ENCODE peak calls at places on chromosome 20, in ten cellular contexts. One of them, this sample, is unnamed.

GRCh38 chr20:46011631-46012482 is 3.1 kb downstream of the MMP9 start:
- DNase-seq in RWPE1: no peak
- DNase-seq in fibroblast of lung: peak; percentile 21
- DNase-seq in GM03348: no peak
- DNase-seq in astrocyte of the spinal cord: no peak
- DNase-seq in NCI-H1092 treated with DMSO at 0.1 percent for 48 hours: no peak
- DNase-seq in Calu3: peak; percentile 49
- DNase-seq in NCI-H774: no peak
- DNase-seq in DND-41: peak; percentile 50
- DNase-seq in GM06990: peak; percentile 35
- DNase-seq in this sample: no peak

GRCh38 chr20:57129303-57129702 is 137.1 kb downstream of the BMP7 start:
- DNase-seq in RWPE1: no peak
- DNase-seq in fibroblast of lung: no peak
- DNase-seq in GM03348: no peak
- DNase-seq in astrocyte of the spinal cord: no peak
- DNase-seq in NCI-H1092 treated with DMSO at 0.1 percent for 48 hours: no peak
- DNase-seq in Calu3: no peak
- DNase-seq in NCI-H774: no peak
- DNase-seq in DND-41: no peak
- DNase-seq in GM06990: no peak
- DNase-seq in this sample: no peak

GRCh38 chr20:62951896-62952372 is 575 bp upstream of the SLC17A9 start:
- DNase-seq in RWPE1: no peak
- DNase-seq in fibroblast of lung: no peak
- DNase-seq in GM03348: no peak
- DNase-seq in astrocyte of the spinal cord: no peak
- DNase-seq in NCI-H1092 treated with DMSO at 0.1 percent for 48 hours: no peak
- DNase-seq in Calu3: no peak
- DNase-seq in NCI-H774: no peak
- DNase-seq in DND-41: no peak
- DNase-seq in GM06990: no peak
- DNase-seq in this sample: no peak

GRCh38 chr20:62616728-62617621 is 25.3 kb upstream of the SLCO4A1 start:
- DNase-seq in RWPE1: peak; percentile 87
- DNase-seq in fibroblast of lung: peak; percentile 60
- DNase-seq in GM03348: peak; percentile 91
- DNase-seq in astrocyte of the spinal cord: peak; percentile 45
- DNase-seq in NCI-H1092 treated with DMSO at 0.1 percent for 48 hours: peak; percentile 31
- DNase-seq in Calu3: peak; percentile 92
- DNase-seq in NCI-H774: no peak
- DNase-seq in DND-41: peak; percentile 72
- DNase-seq in GM06990: peak; percentile 80
- DNase-seq in this sample: peak; percentile 58

GRCh38 chr20:13102689-13103088 is 93.9 kb downstream of the SPTLC3 start:
- DNase-seq in RWPE1: no peak
- DNase-seq in fibroblast of lung: no peak
- DNase-seq in GM03348: no peak
- DNase-seq in astrocyte of the spinal cord: no peak
- DNase-seq in NCI-H1092 treated with DMSO at 0.1 percent for 48 hours: no peak
- DNase-seq in Calu3: no peak
- DNase-seq in NCI-H774: no peak
- DNase-seq in DND-41: no peak
- DNase-seq in GM06990: no peak
- DNase-seq in this sample: no peak

GRCh38 chr20:59994697-59995122 is 36.5 kb downstream of the CDH26 start:
- DNase-seq in RWPE1: peak; percentile 99
- DNase-seq in fibroblast of lung: peak; percentile 18
- DNase-seq in GM03348: no peak
- DNase-seq in astrocyte of the spinal cord: no peak
- DNase-seq in NCI-H1092 treated with DMSO at 0.1 percent for 48 hours: no peak
- DNase-seq in Calu3: peak; percentile 50
- DNase-seq in NCI-H774: no peak
- DNase-seq in DND-41: no peak
- DNase-seq in GM06990: no peak
- DNase-seq in this sample: no peak

GRCh38 chr20:24825591-24825990 is 123.5 kb upstream of the CST7 start:
- DNase-seq in RWPE1: no peak
- DNase-seq in fibroblast of lung: no peak
- DNase-seq in GM03348: no peak
- DNase-seq in astrocyte of the spinal cord: no peak
- DNase-seq in NCI-H1092 treated with DMSO at 0.1 percent for 48 hours: no peak
- DNase-seq in Calu3: no peak
- DNase-seq in NCI-H774: no peak
- DNase-seq in DND-41: no peak
- DNase-seq in GM06990: no peak
- DNase-seq in this sample: no peak

GRCh38 chr20:31707994-31708744 is 14.5 kb downstream of the BCL2L1 start:
- DNase-seq in RWPE1: no peak
- DNase-seq in fibroblast of lung: no peak
- DNase-seq in GM03348: no peak
- DNase-seq in astrocyte of the spinal cord: no peak
- DNase-seq in NCI-H1092 treated with DMSO at 0.1 percent for 48 hours: peak; percentile 31
- DNase-seq in Calu3: peak; percentile 73
- DNase-seq in NCI-H774: peak; percentile 89
- DNase-seq in DND-41: peak; percentile 92
- DNase-seq in GM06990: no peak
- DNase-seq in this sample: peak; percentile 98

GRCh38 chr20:45920795-45921617 is 9.1 kb upstream of the PLTP start:
- DNase-seq in RWPE1: no peak
- DNase-seq in fibroblast of lung: no peak
- DNase-seq in GM03348: no peak
- DNase-seq in astrocyte of the spinal cord: no peak
- DNase-seq in NCI-H1092 treated with DMSO at 0.1 percent for 48 hours: no peak
- DNase-seq in Calu3: no peak
- DNase-seq in NCI-H774: no peak
- DNase-seq in DND-41: no peak
- DNase-seq in GM06990: no peak
- DNase-seq in this sample: no peak

GRCh38 chr20:23019403-23019802 is 15.7 kb upstream of the SSTR4 start:
- DNase-seq in RWPE1: no peak
- DNase-seq in fibroblast of lung: no peak
- DNase-seq in GM03348: no peak
- DNase-seq in astrocyte of the spinal cord: no peak
- DNase-seq in NCI-H1092 treated with DMSO at 0.1 percent for 48 hours: no peak
- DNase-seq in Calu3: no peak
- DNase-seq in NCI-H774: no peak
- DNase-seq in DND-41: peak; percentile 44
- DNase-seq in GM06990: no peak
- DNase-seq in this sample: no peak

GRCh38 chr20:20894753-20895152 is 182.3 kb upstream of the RALGAPA2 start:
- DNase-seq in RWPE1: no peak
- DNase-seq in fibroblast of lung: no peak
- DNase-seq in GM03348: no peak
- DNase-seq in astrocyte of the spinal cord: no peak
- DNase-seq in NCI-H1092 treated with DMSO at 0.1 percent for 48 hours: no peak
- DNase-seq in Calu3: no peak
- DNase-seq in NCI-H774: no peak
- DNase-seq in DND-41: no peak
- DNase-seq in GM06990: no peak
- DNase-seq in this sample: no peak

GRCh38 chr20:31542201-31542842 is 28.1 kb downstream of the HM13 start:
- DNase-seq in RWPE1: no peak
- DNase-seq in fibroblast of lung: no peak
- DNase-seq in GM03348: peak; percentile 49
- DNase-seq in astrocyte of the spinal cord: no peak
- DNase-seq in NCI-H1092 treated with DMSO at 0.1 percent for 48 hours: no peak
- DNase-seq in Calu3: no peak
- DNase-seq in NCI-H774: no peak
- DNase-seq in DND-41: peak; percentile 65
- DNase-seq in GM06990: no peak
- DNase-seq in this sample: no peak

GRCh38 chr20:62181808-62182207 is 1.0 kb upstream of the MTG2 start:
- DNase-seq in RWPE1: peak; percentile 17
- DNase-seq in fibroblast of lung: no peak
- DNase-seq in GM03348: no peak
- DNase-seq in astrocyte of the spinal cord: no peak
- DNase-seq in NCI-H1092 treated with DMSO at 0.1 percent for 48 hours: no peak
- DNase-seq in Calu3: no peak
- DNase-seq in NCI-H774: no peak
- DNase-seq in DND-41: no peak
- DNase-seq in GM06990: no peak
- DNase-seq in this sample: no peak

GRCh38 chr20:20498081-20498861 is 130.4 kb downstream of the INSM1 start:
- DNase-seq in RWPE1: no peak
- DNase-seq in fibroblast of lung: peak; percentile 65
- DNase-seq in GM03348: no peak
- DNase-seq in astrocyte of the spinal cord: peak; percentile 14
- DNase-seq in NCI-H1092 treated with DMSO at 0.1 percent for 48 hours: peak; percentile 94
- DNase-seq in Calu3: no peak
- DNase-seq in NCI-H774: no peak
- DNase-seq in DND-41: no peak
- DNase-seq in GM06990: no peak
- DNase-seq in this sample: no peak

GRCh38 chr20:15613530-15613929 is 959.7 kb downstream of the KIF16B start:
- DNase-seq in RWPE1: no peak
- DNase-seq in fibroblast of lung: no peak
- DNase-seq in GM03348: no peak
- DNase-seq in astrocyte of the spinal cord: no peak
- DNase-seq in NCI-H1092 treated with DMSO at 0.1 percent for 48 hours: no peak
- DNase-seq in Calu3: no peak
- DNase-seq in NCI-H774: no peak
- DNase-seq in DND-41: no peak
- DNase-seq in GM06990: no peak
- DNase-seq in this sample: no peak

GRCh38 chr20:35369804-35370203 is 42.0 kb downstream of the UQCC1 start:
- DNase-seq in RWPE1: peak; percentile 64
- DNase-seq in fibroblast of lung: peak; percentile 30
- DNase-seq in GM03348: no peak
- DNase-seq in astrocyte of the spinal cord: peak; percentile 80
- DNase-seq in NCI-H1092 treated with DMSO at 0.1 percent for 48 hours: no peak
- DNase-seq in Calu3: no peak
- DNase-seq in NCI-H774: no peak
- DNase-seq in DND-41: no peak
- DNase-seq in GM06990: no peak
- DNase-seq in this sample: no peak

GRCh38 chr20:50312682-50313187 is 122.1 kb downstream of the CEBPB start:
- DNase-seq in RWPE1: peak; percentile 79
- DNase-seq in fibroblast of lung: peak; percentile 86
- DNase-seq in GM03348: peak; percentile 85
- DNase-seq in astrocyte of the spinal cord: peak; percentile 67
- DNase-seq in NCI-H1092 treated with DMSO at 0.1 percent for 48 hours: no peak
- DNase-seq in Calu3: no peak
- DNase-seq in NCI-H774: no peak
- DNase-seq in DND-41: no peak
- DNase-seq in GM06990: no peak
- DNase-seq in this sample: no peak

GRCh38 chr20:59004493-59004762 is 2.6 kb downstream of the CTSZ start:
- DNase-seq in RWPE1: no peak
- DNase-seq in fibroblast of lung: no peak
- DNase-seq in GM03348: no peak
- DNase-seq in astrocyte of the spinal cord: no peak
- DNase-seq in NCI-H1092 treated with DMSO at 0.1 percent for 48 hours: no peak
- DNase-seq in Calu3: no peak
- DNase-seq in NCI-H774: no peak
- DNase-seq in DND-41: no peak
- DNase-seq in GM06990: no peak
- DNase-seq in this sample: no peak

GRCh38 chr20:61293951-61294350 is 41.9 kb downstream of the CDH4 start:
- DNase-seq in RWPE1: no peak
- DNase-seq in fibroblast of lung: no peak
- DNase-seq in GM03348: no peak
- DNase-seq in astrocyte of the spinal cord: no peak
- DNase-seq in NCI-H1092 treated with DMSO at 0.1 percent for 48 hours: no peak
- DNase-seq in Calu3: no peak
- DNase-seq in NCI-H774: no peak
- DNase-seq in DND-41: no peak
- DNase-seq in GM06990: no peak
- DNase-seq in this sample: no peak

GRCh38 chr20:8800089-8800488 is 268.8 kb upstream of the PLCB4 start:
- DNase-seq in RWPE1: no peak
- DNase-seq in fibroblast of lung: no peak
- DNase-seq in GM03348: no peak
- DNase-seq in astrocyte of the spinal cord: no peak
- DNase-seq in NCI-H1092 treated with DMSO at 0.1 percent for 48 hours: no peak
- DNase-seq in Calu3: no peak
- DNase-seq in NCI-H774: no peak
- DNase-seq in DND-41: no peak
- DNase-seq in GM06990: no peak
- DNase-seq in this sample: no peak

GRCh38 chr20:63215101-63216040 is 560 bp downstream of the YTHDF1 start:
- DNase-seq in RWPE1: peak; percentile 88
- DNase-seq in fibroblast of lung: peak; percentile 64
- DNase-seq in GM03348: peak; percentile 82
- DNase-seq in astrocyte of the spinal cord: peak; percentile 46
- DNase-seq in NCI-H1092 treated with DMSO at 0.1 percent for 48 hours: peak; percentile 30
- DNase-seq in Calu3: peak; percentile 75
- DNase-seq in NCI-H774: no peak
- DNase-seq in DND-41: peak; percentile 40
- DNase-seq in GM06990: no peak
- DNase-seq in this sample: no peak

GRCh38 chr20:41617059-41617921 is 887 bp downstream of the CHD6 start:
- DNase-seq in RWPE1: peak; percentile 62
- DNase-seq in fibroblast of lung: peak; percentile 47
- DNase-seq in GM03348: peak; percentile 71
- DNase-seq in astrocyte of the spinal cord: peak; percentile 28
- DNase-seq in NCI-H1092 treated with DMSO at 0.1 percent for 48 hours: peak; percentile 51
- DNase-seq in Calu3: peak; percentile 63
- DNase-seq in NCI-H774: peak; percentile 22
- DNase-seq in DND-41: peak; percentile 76
- DNase-seq in GM06990: peak; percentile 65
- DNase-seq in this sample: peak; percentile 26

GRCh38 chr20:17357238-17357637 is 130.4 kb downstream of the PCSK2 start:
- DNase-seq in RWPE1: no peak
- DNase-seq in fibroblast of lung: no peak
- DNase-seq in GM03348: no peak
- DNase-seq in astrocyte of the spinal cord: no peak
- DNase-seq in NCI-H1092 treated with DMSO at 0.1 percent for 48 hours: peak; percentile 55
- DNase-seq in Calu3: no peak
- DNase-seq in NCI-H774: peak; percentile 18
- DNase-seq in DND-41: no peak
- DNase-seq in GM06990: no peak
- DNase-seq in this sample: no peak

GRCh38 chr20:7672551-7672950 is 267.7 kb downstream of the HAO1 start:
- DNase-seq in RWPE1: no peak
- DNase-seq in fibroblast of lung: no peak
- DNase-seq in GM03348: no peak
- DNase-seq in astrocyte of the spinal cord: no peak
- DNase-seq in NCI-H1092 treated with DMSO at 0.1 percent for 48 hours: no peak
- DNase-seq in Calu3: no peak
- DNase-seq in NCI-H774: no peak
- DNase-seq in DND-41: no peak
- DNase-seq in GM06990: no peak
- DNase-seq in this sample: no peak

GRCh38 chr20:59050437-59050836 is 7.9 kb upstream of the PRELID3B start:
- DNase-seq in RWPE1: no peak
- DNase-seq in fibroblast of lung: no peak
- DNase-seq in GM03348: no peak
- DNase-seq in astrocyte of the spinal cord: no peak
- DNase-seq in NCI-H1092 treated with DMSO at 0.1 percent for 48 hours: no peak
- DNase-seq in Calu3: no peak
- DNase-seq in NCI-H774: no peak
- DNase-seq in DND-41: no peak
- DNase-seq in GM06990: no peak
- DNase-seq in this sample: no peak

GRCh38 chr20:58054744-58055373 is 173.6 kb downstream of the ANKRD60 start:
- DNase-seq in RWPE1: no peak
- DNase-seq in fibroblast of lung: no peak
- DNase-seq in GM03348: peak; percentile 48
- DNase-seq in astrocyte of the spinal cord: peak; percentile 19
- DNase-seq in NCI-H1092 treated with DMSO at 0.1 percent for 48 hours: no peak
- DNase-seq in Calu3: no peak
- DNase-seq in NCI-H774: no peak
- DNase-seq in DND-41: no peak
- DNase-seq in GM06990: no peak
- DNase-seq in this sample: no peak

GRCh38 chr20:31602779-31603441 is 2.2 kb upstream of the ID1 start:
- DNase-seq in RWPE1: no peak
- DNase-seq in fibroblast of lung: peak; percentile 76
- DNase-seq in GM03348: peak; percentile 30
- DNase-seq in astrocyte of the spinal cord: peak; percentile 95
- DNase-seq in NCI-H1092 treated with DMSO at 0.1 percent for 48 hours: no peak
- DNase-seq in Calu3: peak; percentile 84
- DNase-seq in NCI-H774: peak; percentile 12
- DNase-seq in DND-41: peak; percentile 68
- DNase-seq in GM06990: peak; percentile 61
- DNase-seq in this sample: no peak

GRCh38 chr20:32681175-32682084 is 7.7 kb upstream of the C20orf203 start:
- DNase-seq in RWPE1: peak; percentile 85
- DNase-seq in fibroblast of lung: no peak
- DNase-seq in GM03348: no peak
- DNase-seq in astrocyte of the spinal cord: peak; percentile 26
- DNase-seq in NCI-H1092 treated with DMSO at 0.1 percent for 48 hours: peak; percentile 50
- DNase-seq in Calu3: peak; percentile 79
- DNase-seq in NCI-H774: peak; percentile 66
- DNase-seq in DND-41: peak; percentile 87
- DNase-seq in GM06990: no peak
- DNase-seq in this sample: peak; percentile 72

This sample was measured in NCI-H2171.